ENCODE peak calls at places on chromosome 1, in ten cellular contexts. C is GM23338, V is iPS DF 6.9, P is osteoblast, B is body of pancreas, F is heart left ventricle, K is lower lobe of right lung, I is fibroblast of lung, E is lung, Z is cardiac muscle cell. Y is an unnamed sample.
A peak's percentile ranks its signal among the peaks of the same experiment; 100 is the strongest.

GRCh38 chr1:175884369-175884768 is 141.0 kb upstream of the TNR start:
- DNase-seq in P (no peak), I (no peak), F (no peak), C (no peak), E (no peak), V (no peak), K (no peak), B (no peak), Z (no peak), Y (no peak)

GRCh38 chr1:82979593-82980230 is 1019.2 kb downstream of the TTLL7 start:
- DNase-seq in C (no peak), P (no peak), K (no peak), V (no peak), F (no peak), I (no peak), B (no peak), E (no peak), Z (no peak), Y (no peak)

GRCh38 chr1:171841931-171842723 is 829 bp downstream of the DNM3 start:
- DNase-seq in B (no peak), F (peak; percentile 30), I (peak; percentile 4), Z (no peak), E (no peak), K (no peak), V (no peak), P (peak; percentile 68), C (peak; percentile 64), Y (no peak)

GRCh38 chr1:244735404-244735803 is 82.5 kb downstream of the DESI2 start:
- DNase-seq in V (no peak), E (no peak), B (no peak), Z (no peak), K (no peak), F (no peak), C (peak; percentile 34), P (peak; percentile 47), I (peak; percentile 20), Y (no peak)

GRCh38 chr1:18411820-18412641 is 68.7 kb upstream of the KLHDC7A start:
- DNase-seq in C (no peak), P (no peak), E (no peak), K (no peak), B (no peak), I (no peak), V (no peak), Z (no peak), F (no peak), Y (no peak)

GRCh38 chr1:203521812-203522211 is 27.9 kb downstream of the OPTC start:
- DNase-seq in Z (no peak), K (no peak), C (no peak), B (no peak), E (no peak), I (no peak), F (no peak), V (no peak), P (no peak), Y (no peak)

GRCh38 chr1:84061336-84061735 is 62.4 kb upstream of the TTLL7 start:
- DNase-seq in B (no peak), C (no peak), I (no peak), P (no peak), E (no peak), K (no peak), V (no peak), Z (no peak), F (no peak), Y (no peak)

GRCh38 chr1:18578271-18578670 is 52.4 kb upstream of the PAX7 start:
- DNase-seq in C (no peak), P (no peak), Z (no peak), K (no peak), F (no peak), V (no peak), I (no peak), E (no peak), B (no peak), Y (no peak)

GRCh38 chr1:117675907-117676430 is 70.1 kb downstream of the TENT5C start:
- DNase-seq in B (peak; percentile 51), K (no peak), I (no peak), F (no peak), C (no peak), P (no peak), V (no peak), E (no peak), Z (no peak), Y (no peak)

GRCh38 chr1:93869653-93870052 is 9.4 kb downstream of the DNTTIP2 start:
- DNase-seq in F (no peak), C (no peak), E (no peak), K (no peak), I (no peak), Z (no peak), B (no peak), P (no peak), V (no peak), Y (no peak)
- H3K36me3 ChIP-seq in F (peaks cover 72% of the 10 kb centered on the region), C (peaks cover 54% of the 10 kb centered on the region), E (peaks cover 39% of the 10 kb centered on the region), K (peaks cover 66% of the 10 kb centered on the region), I (peaks cover 5% of the 10 kb centered on the region), Z (peaks cover 49% of the 10 kb centered on the region), B (peaks cover 31% of the 10 kb centered on the region), P (peaks cover 58% of the 10 kb centered on the region), V (peaks cover 17% of the 10 kb centered on the region), Y (peaks cover 68% of the 10 kb centered on the region)

GRCh38 chr1:47252795-47253194 is 20.8 kb upstream of the TAL1 start:
- DNase-seq in I (no peak), E (no peak), V (no peak), B (no peak), P (no peak), Z (no peak), K (no peak), F (no peak), C (no peak), Y (no peak)
- H3K36me3 ChIP-seq in I (no peaks in the 10 kb centered on the region), E (no peaks in the 10 kb centered on the region), V (peaks cover 4% of the 10 kb centered on the region), B (no peaks in the 10 kb centered on the region), P (peaks cover 9% of the 10 kb centered on the region), Z (no peaks in the 10 kb centered on the region), K (no peaks in the 10 kb centered on the region), F (no peaks in the 10 kb centered on the region), C (peaks cover 29% of the 10 kb centered on the region), Y (peaks cover 40% of the 10 kb centered on the region)

DNA sequence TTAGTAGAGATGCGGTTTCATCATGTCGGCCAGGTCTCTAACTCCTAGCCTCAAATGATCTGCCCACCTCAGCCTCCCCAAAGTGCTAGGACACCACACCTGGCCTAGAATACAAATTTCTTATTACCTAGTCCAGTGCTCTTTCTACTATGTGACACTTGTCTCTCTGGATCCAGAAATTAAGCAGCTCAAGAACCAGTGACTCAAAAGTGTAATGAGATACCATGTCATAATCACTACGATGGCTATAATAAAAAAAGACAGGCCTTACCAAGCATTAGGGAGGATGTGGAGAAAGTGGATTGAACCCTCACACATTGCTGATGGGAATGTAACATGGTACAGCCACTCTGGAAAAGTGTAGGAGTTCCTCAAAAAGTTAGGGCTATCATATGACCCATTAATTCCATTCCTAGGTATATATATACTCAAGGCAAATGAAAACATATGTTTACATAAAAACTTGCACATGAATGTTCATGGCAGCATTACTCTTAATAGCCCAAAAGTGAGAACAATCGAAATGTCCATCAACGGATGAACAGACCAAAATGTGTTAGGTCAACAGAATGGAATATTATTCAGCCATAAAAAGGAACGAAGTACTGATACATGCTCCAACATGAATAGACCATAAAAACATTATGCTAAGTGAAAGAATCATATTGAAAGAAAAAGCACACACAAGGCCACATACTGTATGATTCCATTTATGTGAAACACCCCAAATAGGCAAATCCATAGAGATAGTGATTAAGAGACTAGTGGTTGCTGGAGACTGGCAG is 8.3 kb downstream of the TEX38 start:
- DNase-seq in Z (no peak), K (no peak), C (no peak), F (no peak), P (no peak), B (no peak), I (no peak), E (no peak), V (no peak), Y (no peak)
- H3K36me3 ChIP-seq in Z (peaks cover 47% of the 10 kb centered on the region), K (peaks cover 100% of the 10 kb centered on the region), C (peaks cover 25% of the 10 kb centered on the region), F (peaks cover 100% of the 10 kb centered on the region), P (peaks cover 83% of the 10 kb centered on the region), B (peaks cover 33% of the 10 kb centered on the region), I (peaks cover 9% of the 10 kb centered on the region), E (peaks cover 52% of the 10 kb centered on the region), V (peaks cover 10% of the 10 kb centered on the region), Y (peaks cover 57% of the 10 kb centered on the region)

GRCh38 chr1:40265919-40266318 is 7.9 kb downstream of the ZMPSTE24 start:
- DNase-seq in F (no peak), B (no peak), Z (no peak), V (no peak), I (no peak), C (no peak), P (no peak), K (no peak), E (no peak), Y (no peak)

GRCh38 chr1:40266786-40267535 is 8.9 kb downstream of the ZMPSTE24 start:
- DNase-seq in B (no peak), P (no peak), C (no peak), F (no peak), V (no peak), E (no peak), K (no peak), Z (no peak), I (no peak), Y (no peak)

GRCh38 chr1:40264354-40264781 is 6.3 kb downstream of the ZMPSTE24 start:
- DNase-seq in K (no peak), I (no peak), B (no peak), F (no peak), V (no peak), Z (no peak), C (no peak), P (no peak), E (no peak), Y (no peak)

GRCh38 chr1:40267767-40268187 is 9.7 kb downstream of the ZMPSTE24 start:
- DNase-seq in P (peak; percentile 89), K (no peak), B (peak; percentile 72), C (no peak), V (no peak), Z (peak; percentile 98), I (peak; percentile 95), F (no peak), E (no peak), Y (no peak)

GRCh38 chr1:40265298-40265697 is 7.3 kb downstream of the ZMPSTE24 start:
- DNase-seq in V (no peak), B (no peak), K (no peak), E (no peak), P (no peak), C (no peak), F (no peak), Z (no peak), I (no peak), Y (no peak)
- H3K36me3 ChIP-seq in V (peaks cover 7% of the 10 kb centered on the region), B (peaks cover 3% of the 10 kb centered on the region), K (peaks cover 80% of the 10 kb centered on the region), E (peaks cover 22% of the 10 kb centered on the region), P (peaks cover 54% of the 10 kb centered on the region), C (peaks cover 45% of the 10 kb centered on the region), F (peaks cover 87% of the 10 kb centered on the region), Z (peaks cover 65% of the 10 kb centered on the region), I (peaks cover 4% of the 10 kb centered on the region), Y (peaks cover 79% of the 10 kb centered on the region)